ENCODE peak calls at places on chromosomes 7 and 10, in seven cellular contexts. J is NCI-H82; X is IMR-90; K is NCI-H1105; P is fibroblast of lung; D is stimulated activated CD8-positive, alpha-beta memory T cell treated with anti-CD3 and anti-CD28 coated beads, Interleukin-15, amount 100 ng/mL, for 1 hour; C is dorsolateral prefrontal cortex. G is an unnamed sample.
A peak's percentile ranks its signal among the peaks of the same experiment; 100 is the strongest.

GRCh38 chr7:128906766-128907559 is 3.5 kb downstream of the KCP start:
- DNase-seq in J (no peak), K (no peak), D (no peak), C (no peak), P (no peak), X (no peak), G (no peak)

GRCh38 chr10:61779950-61780659 is 117.4 kb downstream of the CABCOCO1 start:
- DNase-seq in P (peak; percentile 51), K (no peak), X (peak; percentile 74), J (no peak), D (no peak), C (no peak), G (peak; percentile 22)

GRCh38 chr7:30914611-30915601 is 3.3 kb downstream of the AQP1 start:
- DNase-seq in X (peak; percentile 33), K (no peak), D (no peak), J (no peak), C (no peak), P (peak; percentile 43), G (peak; percentile 6)

GRCh38 chr10:4281207-4281825 is 496.3 kb upstream of the KLF6 start:
- DNase-seq in C (no peak), D (no peak), K (no peak), X (no peak), P (no peak), J (no peak), G (no peak)

GRCh38 chr7:79608005-79608404 is 154.5 kb upstream of the MAGI2 start:
- DNase-seq in C (no peak), X (no peak), K (no peak), P (no peak), D (no peak), J (no peak), G (no peak)

GRCh38 chr7:133155642-133156041 is 73.8 kb upstream of the CHCHD3 start:
- DNase-seq in D (no peak), C (no peak), P (no peak), K (no peak), X (no peak), J (no peak), G (no peak)

GRCh38 chr7:44987996-44988395 is 9.2 kb upstream of the MYO1G start:
- DNase-seq in P (no peak), X (no peak), C (no peak), D (no peak), J (no peak), K (no peak), G (no peak)

GRCh38 chr7:22758576-22758975 is 31.6 kb downstream of the IL6 start:
- DNase-seq in C (no peak), X (no peak), P (no peak), D (no peak), J (no peak), K (no peak), G (peak; percentile 82)

GRCh38 chr10:62541811-62542210 is 167.6 kb downstream of the ZNF365 start:
- DNase-seq in D (no peak), P (no peak), C (no peak), J (no peak), K (no peak), X (no peak), G (no peak)

GRCh38 chr10:76125900-76126299 is 694.5 kb downstream of the LRMDA start:
- DNase-seq in P (no peak), J (no peak), K (no peak), X (no peak), C (no peak), D (no peak), G (no peak)

GRCh38 chr7:95330194-95331003 is 6.1 kb upstream of the PON1 start:
- DNase-seq in K (no peak), D (no peak), X (no peak), J (no peak), C (no peak), P (peak; percentile 16), G (no peak)

GRCh38 chr7:90625562-90625961 is 29.4 kb downstream of the CDK14 start:
- DNase-seq in X (peak; percentile 42), P (peak; percentile 74), K (peak; percentile 64), C (no peak), J (peak; percentile 97), D (no peak), G (peak; percentile 48)

GRCh38 chr10:94016727-94017714 is 23.3 kb downstream of the PLCE1 start:
- DNase-seq in C (no peak), J (no peak), D (no peak), K (no peak), X (peak; percentile 62), P (no peak), G (no peak)

GRCh38 chr7:155214328-155214986 is 83.2 kb upstream of the INSIG1 start:
- DNase-seq in P (peak; percentile 20), J (peak; percentile 36), D (no peak), K (peak; percentile 70), X (no peak), C (no peak), G (no peak)

G was measured in foreskin melanocyte.